ENCODE peak calls at places on chromosomes 5 and 9, in six cellular contexts. One of them, this sample, is unnamed.

GRCh38 chr5:106258591-106259125 is 1412.1 kb downstream of the EFNA5 start:
- DNase-seq in brain microvascular endothelial cell: peak
- DNase-seq in bronchial epithelial cell: no peak
- DNase-seq in cardiac muscle cell: no peak
- DNase-seq in left ventricle myocardium inferior: no peak
- DNase-seq in IMR-90: peak
- DNase-seq in this sample: no peak

GRCh38 chr5:82459626-82460025 is 181.5 kb upstream of the RPS23 start:
- DNase-seq in brain microvascular endothelial cell: no peak
- DNase-seq in bronchial epithelial cell: no peak
- DNase-seq in cardiac muscle cell: no peak
- DNase-seq in left ventricle myocardium inferior: no peak
- DNase-seq in IMR-90: no peak
- DNase-seq in this sample: no peak

GRCh38 chr9:104606202-104606601 is 775 bp upstream of the OR13C2 start:
- DNase-seq in brain microvascular endothelial cell: no peak
- DNase-seq in bronchial epithelial cell: peak
- DNase-seq in cardiac muscle cell: no peak
- DNase-seq in left ventricle myocardium inferior: no peak
- DNase-seq in IMR-90: no peak
- DNase-seq in this sample: peak

GRCh38 chr9:133844876-133845658 is 106.9 kb upstream of the SARDH start:
- DNase-seq in brain microvascular endothelial cell: peak
- DNase-seq in bronchial epithelial cell: no peak
- DNase-seq in cardiac muscle cell: no peak
- DNase-seq in left ventricle myocardium inferior: peak
- DNase-seq in IMR-90: peak
- DNase-seq in this sample: no peak

GRCh38 chr5:98796197-98796972 is 22.9 kb downstream of the RGMB start:
- DNase-seq in brain microvascular endothelial cell: peak
- DNase-seq in bronchial epithelial cell: peak
- DNase-seq in cardiac muscle cell: peak
- DNase-seq in left ventricle myocardium inferior: no peak
- DNase-seq in IMR-90: peak
- DNase-seq in this sample: no peak

GRCh38 chr9:93575706-93576295 is 583 bp upstream of the PHF2 start:
- DNase-seq in brain microvascular endothelial cell: no peak
- DNase-seq in bronchial epithelial cell: no peak
- DNase-seq in cardiac muscle cell: peak
- DNase-seq in left ventricle myocardium inferior: peak
- DNase-seq in IMR-90: peak
- DNase-seq in this sample: no peak

GRCh38 chr9:35650341-35651158 is at the start of gene SIT1:
- DNase-seq in brain microvascular endothelial cell: no peak
- DNase-seq in bronchial epithelial cell: no peak
- DNase-seq in cardiac muscle cell: no peak
- DNase-seq in left ventricle myocardium inferior: no peak
- DNase-seq in IMR-90: no peak
- DNase-seq in this sample: no peak

GRCh38 chr9:34384368-34385165 is 7.9 kb upstream of the MYORG start:
- DNase-seq in brain microvascular endothelial cell: no peak
- DNase-seq in bronchial epithelial cell: no peak
- DNase-seq in cardiac muscle cell: no peak
- DNase-seq in left ventricle myocardium inferior: no peak
- DNase-seq in IMR-90: no peak
- DNase-seq in this sample: no peak

GRCh38 chr5:149392718-149393117 is 13.6 kb upstream of the IL17B start:
- DNase-seq in brain microvascular endothelial cell: no peak
- DNase-seq in bronchial epithelial cell: peak
- DNase-seq in cardiac muscle cell: no peak
- DNase-seq in left ventricle myocardium inferior: no peak
- DNase-seq in IMR-90: peak
- DNase-seq in this sample: no peak

GRCh38 chr9:113479150-113479761 is 15.7 kb downstream of the RGS3 start:
- DNase-seq in brain microvascular endothelial cell: no peak
- DNase-seq in bronchial epithelial cell: no peak
- DNase-seq in cardiac muscle cell: no peak
- DNase-seq in left ventricle myocardium inferior: no peak
- DNase-seq in IMR-90: no peak
- DNase-seq in this sample: no peak

GRCh38 chr9:28925184-28925583 is 1351.9 kb upstream of the C9orf72 start:
- DNase-seq in brain microvascular endothelial cell: no peak
- DNase-seq in bronchial epithelial cell: peak
- DNase-seq in cardiac muscle cell: no peak
- DNase-seq in left ventricle myocardium inferior: no peak
- DNase-seq in IMR-90: no peak
- DNase-seq in this sample: no peak

GRCh38 chr5:148843510-148844318 is 17.3 kb downstream of the ADRB2 start:
- DNase-seq in brain microvascular endothelial cell: no peak
- DNase-seq in bronchial epithelial cell: peak
- DNase-seq in cardiac muscle cell: no peak
- DNase-seq in left ventricle myocardium inferior: no peak
- DNase-seq in IMR-90: peak
- DNase-seq in this sample: no peak

GRCh38 chr5:32193591-32193990 is 19.5 kb upstream of the GOLPH3 start:
- DNase-seq in brain microvascular endothelial cell: peak
- DNase-seq in bronchial epithelial cell: peak
- DNase-seq in cardiac muscle cell: no peak
- DNase-seq in left ventricle myocardium inferior: peak
- DNase-seq in IMR-90: peak
- DNase-seq in this sample: peak

GRCh38 chr9:33782395-33783152 is 12.8 kb upstream of the PRSS3 start:
- DNase-seq in brain microvascular endothelial cell: no peak
- DNase-seq in bronchial epithelial cell: peak
- DNase-seq in cardiac muscle cell: no peak
- DNase-seq in left ventricle myocardium inferior: no peak
- DNase-seq in IMR-90: peak
- DNase-seq in this sample: peak

GRCh38 chr5:16577677-16578076 is 39.1 kb downstream of the RETREG1 start:
- DNase-seq in brain microvascular endothelial cell: no peak
- DNase-seq in bronchial epithelial cell: no peak
- DNase-seq in cardiac muscle cell: no peak
- DNase-seq in left ventricle myocardium inferior: no peak
- DNase-seq in IMR-90: no peak
- DNase-seq in this sample: no peak

GRCh38 chr5:103497782-103498181 is 64.8 kb downstream of the NUDT12 start:
- DNase-seq in brain microvascular endothelial cell: no peak
- DNase-seq in bronchial epithelial cell: no peak
- DNase-seq in cardiac muscle cell: no peak
- DNase-seq in left ventricle myocardium inferior: no peak
- DNase-seq in IMR-90: no peak
- DNase-seq in this sample: no peak

GRCh38 chr5:132446621-132447020 is 44.0 kb downstream of the IRF1 start:
- DNase-seq in brain microvascular endothelial cell: no peak
- DNase-seq in bronchial epithelial cell: no peak
- DNase-seq in cardiac muscle cell: no peak
- DNase-seq in left ventricle myocardium inferior: peak
- DNase-seq in IMR-90: peak
- DNase-seq in this sample: peak

GRCh38 chr5:16930487-16930886 is 5.6 kb downstream of the MYO10 start:
- DNase-seq in brain microvascular endothelial cell: no peak
- DNase-seq in bronchial epithelial cell: no peak
- DNase-seq in cardiac muscle cell: no peak
- DNase-seq in left ventricle myocardium inferior: no peak
- DNase-seq in IMR-90: no peak
- DNase-seq in this sample: peak

GRCh38 chr5:152514827-152515397 is 109.8 kb upstream of the NMUR2 start:
- DNase-seq in brain microvascular endothelial cell: no peak
- DNase-seq in bronchial epithelial cell: peak
- DNase-seq in cardiac muscle cell: peak
- DNase-seq in left ventricle myocardium inferior: no peak
- DNase-seq in IMR-90: peak
- DNase-seq in this sample: peak

GRCh38 chr5:155728146-155728856 is 598.7 kb upstream of the SGCD start:
- DNase-seq in brain microvascular endothelial cell: peak
- DNase-seq in bronchial epithelial cell: peak
- DNase-seq in cardiac muscle cell: peak
- DNase-seq in left ventricle myocardium inferior: peak
- DNase-seq in IMR-90: peak
- DNase-seq in this sample: peak

GRCh38 chr5:34914671-34915138 is 599 bp downstream of the RAD1 start:
- DNase-seq in brain microvascular endothelial cell: peak
- DNase-seq in bronchial epithelial cell: peak
- DNase-seq in cardiac muscle cell: no peak
- DNase-seq in left ventricle myocardium inferior: peak
- DNase-seq in IMR-90: peak
- DNase-seq in this sample: no peak

GRCh38 chr9:72271617-72272478 is 93.2 kb downstream of the ZFAND5 start:
- DNase-seq in brain microvascular endothelial cell: peak
- DNase-seq in bronchial epithelial cell: peak
- DNase-seq in cardiac muscle cell: peak
- DNase-seq in left ventricle myocardium inferior: no peak
- DNase-seq in IMR-90: peak
- DNase-seq in this sample: peak

GRCh38 chr9:34332370-34332964 is 3.1 kb downstream of the NUDT2 start:
- DNase-seq in brain microvascular endothelial cell: no peak
- DNase-seq in bronchial epithelial cell: peak
- DNase-seq in cardiac muscle cell: peak
- DNase-seq in left ventricle myocardium inferior: no peak
- DNase-seq in IMR-90: peak
- DNase-seq in this sample: no peak

GRCh38 chr5:120396186-120396585 is 67.9 kb upstream of the PRR16 start:
- DNase-seq in brain microvascular endothelial cell: no peak
- DNase-seq in bronchial epithelial cell: peak
- DNase-seq in cardiac muscle cell: no peak
- DNase-seq in left ventricle myocardium inferior: no peak
- DNase-seq in IMR-90: peak
- DNase-seq in this sample: no peak

GRCh38 chr5:151053796-151054490 is 26.9 kb downstream of the TNIP1 start:
- DNase-seq in brain microvascular endothelial cell: no peak
- DNase-seq in bronchial epithelial cell: no peak
- DNase-seq in cardiac muscle cell: no peak
- DNase-seq in left ventricle myocardium inferior: no peak
- DNase-seq in IMR-90: no peak
- DNase-seq in this sample: no peak

GRCh38 chr5:143143973-143144372 is 259.5 kb downstream of the NR3C1 start:
- DNase-seq in brain microvascular endothelial cell: peak
- DNase-seq in bronchial epithelial cell: peak
- DNase-seq in cardiac muscle cell: no peak
- DNase-seq in left ventricle myocardium inferior: no peak
- DNase-seq in IMR-90: peak
- DNase-seq in this sample: no peak

GRCh38 chr9:114315723-114316363 is 7.1 kb upstream of the ORM1 start:
- DNase-seq in brain microvascular endothelial cell: no peak
- DNase-seq in bronchial epithelial cell: no peak
- DNase-seq in cardiac muscle cell: no peak
- DNase-seq in left ventricle myocardium inferior: no peak
- DNase-seq in IMR-90: no peak
- DNase-seq in this sample: no peak

GRCh38 chr9:378263-378662 is 163.6 kb downstream of the DOCK8 start:
- DNase-seq in brain microvascular endothelial cell: no peak
- DNase-seq in bronchial epithelial cell: no peak
- DNase-seq in cardiac muscle cell: no peak
- DNase-seq in left ventricle myocardium inferior: no peak
- DNase-seq in IMR-90: no peak
- DNase-seq in this sample: no peak

GRCh38 chr9:385818-386398 is 171.2 kb downstream of the DOCK8 start:
- DNase-seq in brain microvascular endothelial cell: peak
- DNase-seq in bronchial epithelial cell: peak
- DNase-seq in cardiac muscle cell: peak
- DNase-seq in left ventricle myocardium inferior: no peak
- DNase-seq in IMR-90: peak
- DNase-seq in this sample: peak

DNA sequence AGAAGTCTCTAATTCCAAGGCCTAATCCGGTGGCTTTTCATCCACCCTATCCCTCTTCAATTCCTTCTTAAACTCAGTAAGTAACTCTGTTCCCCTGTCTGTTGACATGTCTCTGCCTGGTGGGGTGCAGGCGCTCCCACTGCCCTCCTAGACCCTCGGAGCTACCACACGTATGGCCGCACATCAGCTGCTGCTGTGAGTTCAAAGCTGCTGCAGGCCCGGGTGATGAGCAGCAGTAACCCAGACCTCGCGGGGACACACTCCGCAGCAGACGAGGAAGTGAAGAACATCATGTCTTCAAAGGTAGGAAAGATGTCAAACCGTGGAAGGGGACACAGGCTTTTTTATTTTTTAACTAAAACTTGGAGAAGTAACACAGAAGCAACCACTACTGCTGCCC is 167.7 kb downstream of the DOCK8 start:
- DNase-seq in brain microvascular endothelial cell: no peak
- DNase-seq in bronchial epithelial cell: no peak
- DNase-seq in cardiac muscle cell: no peak
- DNase-seq in left ventricle myocardium inferior: no peak
- DNase-seq in IMR-90: no peak
- DNase-seq in this sample: no peak
- H3K4me3 ChIP-seq in brain microvascular endothelial cell: no peak
- H3K4me3 ChIP-seq in bronchial epithelial cell: no peak
- H3K4me3 ChIP-seq in cardiac muscle cell: no peak
- H3K4me3 ChIP-seq in left ventricle myocardium inferior: no peak
- H3K4me3 ChIP-seq in IMR-90: no peak
- H3K4me3 ChIP-seq in this sample: no peak

GRCh38 chr9:23492126-23493002 is 333.7 kb downstream of the ELAVL2 start:
- DNase-seq in brain microvascular endothelial cell: peak
- DNase-seq in bronchial epithelial cell: peak
- DNase-seq in cardiac muscle cell: peak
- DNase-seq in left ventricle myocardium inferior: no peak
- DNase-seq in IMR-90: peak
- DNase-seq in this sample: peak
- TF ChIP-seq CTCF in brain microvascular endothelial cell: peak
- TF ChIP-seq CTCF in bronchial epithelial cell: peak
- TF ChIP-seq CTCF in cardiac muscle cell: peak
- TF ChIP-seq CTCF in left ventricle myocardium inferior: peak
- TF ChIP-seq CTCF in IMR-90: peak
- TF ChIP-seq CTCF in this sample: peak

GRCh38 chr5:141479776-141480175 is 4.0 kb downstream of the PCDHGC3 start:
- DNase-seq in brain microvascular endothelial cell: no peak
- DNase-seq in bronchial epithelial cell: no peak
- DNase-seq in cardiac muscle cell: no peak
- DNase-seq in left ventricle myocardium inferior: no peak
- DNase-seq in IMR-90: peak
- DNase-seq in this sample: no peak
- H3K4me3 ChIP-seq in brain microvascular endothelial cell: no peak
- H3K4me3 ChIP-seq in bronchial epithelial cell: no peak
- H3K4me3 ChIP-seq in cardiac muscle cell: no peak
- H3K4me3 ChIP-seq in left ventricle myocardium inferior: peak
- H3K4me3 ChIP-seq in IMR-90: no peak
- H3K4me3 ChIP-seq in this sample: peak

DNA sequence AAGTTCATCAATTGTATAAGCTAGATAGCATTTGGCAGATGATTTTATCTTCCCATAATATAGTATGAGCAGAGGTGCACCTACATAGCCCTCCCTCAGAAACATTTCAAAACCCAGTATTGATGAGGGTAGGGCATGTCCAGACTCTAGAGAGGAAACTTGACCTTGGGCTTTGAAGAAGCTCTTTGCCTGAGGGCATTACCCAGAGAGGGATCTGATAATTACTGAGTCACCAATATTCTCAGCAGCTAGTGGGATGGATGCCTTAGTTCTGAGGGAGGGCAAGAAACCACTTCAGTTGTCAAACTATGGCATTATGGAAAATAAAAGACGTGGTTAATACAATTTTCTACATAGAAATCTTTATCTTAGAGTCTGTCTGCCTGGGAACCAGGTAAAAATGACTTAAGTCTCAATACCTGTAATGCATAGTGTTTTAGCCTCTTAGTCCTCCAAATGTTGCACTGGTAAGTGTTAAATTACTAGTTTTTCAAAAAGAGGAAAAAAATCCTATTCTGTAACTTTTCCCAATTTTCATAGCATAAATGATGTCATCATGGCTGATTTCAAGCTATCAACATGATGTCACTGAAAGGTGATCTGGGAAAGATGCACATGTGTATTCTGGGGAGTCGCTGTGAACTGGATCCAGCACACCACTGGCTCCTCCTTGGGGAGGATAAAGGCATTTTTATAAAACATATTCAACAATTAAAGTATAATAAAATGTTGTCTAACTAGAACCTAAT is 809.0 kb downstream of the KCTD16 start:
- DNase-seq in brain microvascular endothelial cell: no peak
- DNase-seq in bronchial epithelial cell: no peak
- DNase-seq in cardiac muscle cell: no peak
- DNase-seq in left ventricle myocardium inferior: no peak
- DNase-seq in IMR-90: no peak
- DNase-seq in this sample: no peak
- TF ChIP-seq CTCF in brain microvascular endothelial cell: no peak
- TF ChIP-seq CTCF in bronchial epithelial cell: no peak
- TF ChIP-seq CTCF in cardiac muscle cell: no peak
- TF ChIP-seq CTCF in left ventricle myocardium inferior: no peak
- TF ChIP-seq CTCF in IMR-90: no peak
- TF ChIP-seq CTCF in this sample: no peak

This sample was measured in astrocyte of the cerebellum.